ENCODE peak calls at places on chromosomes 7 and 10, in nine cellular contexts. One of them, this sample, is unnamed.

GRCh38 chr10:95920798-95921426 is 13.1 kb downstream of the CC2D2B start:
- DNase-seq in NCI-H446: no peak
- DNase-seq in HEK293T: no peak
- DNase-seq in RWPE1: no peak
- DNase-seq in HTR-8/SVneo: no peak
- DNase-seq in activated CD4-positive, CD25-positive, alpha-beta regulatory T cell: no peak
- DNase-seq in AG08395: no peak
- DNase-seq in right atrium auricular region: no peak
- DNase-seq in occipital lobe: no peak
- DNase-seq in this sample: no peak

GRCh38 chr10:121696854-121697253 is 98.6 kb upstream of the FGFR2 start:
- DNase-seq in NCI-H446: no peak
- DNase-seq in HEK293T: peak
- DNase-seq in RWPE1: no peak
- DNase-seq in HTR-8/SVneo: no peak
- DNase-seq in activated CD4-positive, CD25-positive, alpha-beta regulatory T cell: no peak
- DNase-seq in AG08395: no peak
- DNase-seq in right atrium auricular region: no peak
- DNase-seq in occipital lobe: no peak
- DNase-seq in this sample: no peak

GRCh38 chr7:24978837-24979469 is 1.0 kb downstream of the OSBPL3 start:
- DNase-seq in NCI-H446: no peak
- DNase-seq in HEK293T: no peak
- DNase-seq in RWPE1: no peak
- DNase-seq in HTR-8/SVneo: no peak
- DNase-seq in activated CD4-positive, CD25-positive, alpha-beta regulatory T cell: no peak
- DNase-seq in AG08395: no peak
- DNase-seq in right atrium auricular region: no peak
- DNase-seq in occipital lobe: no peak
- DNase-seq in this sample: no peak

GRCh38 chr10:82148764-82149163 is 273.8 kb downstream of the NRG3 start:
- DNase-seq in NCI-H446: no peak
- DNase-seq in HEK293T: no peak
- DNase-seq in RWPE1: no peak
- DNase-seq in HTR-8/SVneo: no peak
- DNase-seq in activated CD4-positive, CD25-positive, alpha-beta regulatory T cell: no peak
- DNase-seq in AG08395: no peak
- DNase-seq in right atrium auricular region: no peak
- DNase-seq in occipital lobe: no peak
- DNase-seq in this sample: no peak

GRCh38 chr7:922334-923107 is 32.0 kb downstream of the ADAP1 start:
- DNase-seq in NCI-H446: no peak
- DNase-seq in HEK293T: no peak
- DNase-seq in RWPE1: no peak
- DNase-seq in HTR-8/SVneo: no peak
- DNase-seq in activated CD4-positive, CD25-positive, alpha-beta regulatory T cell: no peak
- DNase-seq in AG08395: no peak
- DNase-seq in right atrium auricular region: no peak
- DNase-seq in occipital lobe: no peak
- DNase-seq in this sample: no peak

GRCh38 chr10:5488272-5489161 is 10.9 kb downstream of the CALML5 start:
- DNase-seq in NCI-H446: no peak
- DNase-seq in HEK293T: no peak
- DNase-seq in RWPE1: peak
- DNase-seq in HTR-8/SVneo: no peak
- DNase-seq in activated CD4-positive, CD25-positive, alpha-beta regulatory T cell: no peak
- DNase-seq in AG08395: no peak
- DNase-seq in right atrium auricular region: no peak
- DNase-seq in occipital lobe: no peak
- DNase-seq in this sample: no peak

GRCh38 chr10:28120043-28120749 is 121.3 kb upstream of the ODAD2 start:
- DNase-seq in NCI-H446: no peak
- DNase-seq in HEK293T: no peak
- DNase-seq in RWPE1: no peak
- DNase-seq in HTR-8/SVneo: no peak
- DNase-seq in activated CD4-positive, CD25-positive, alpha-beta regulatory T cell: no peak
- DNase-seq in AG08395: no peak
- DNase-seq in right atrium auricular region: no peak
- DNase-seq in occipital lobe: no peak
- DNase-seq in this sample: no peak

GRCh38 chr7:154837087-154837486 is 165.8 kb downstream of the PAXIP1 start:
- DNase-seq in NCI-H446: no peak
- DNase-seq in HEK293T: no peak
- DNase-seq in RWPE1: no peak
- DNase-seq in HTR-8/SVneo: no peak
- DNase-seq in activated CD4-positive, CD25-positive, alpha-beta regulatory T cell: no peak
- DNase-seq in AG08395: no peak
- DNase-seq in right atrium auricular region: no peak
- DNase-seq in occipital lobe: no peak
- DNase-seq in this sample: no peak

GRCh38 chr10:32239770-32240169 is 107.2 kb downstream of the EPC1 start:
- DNase-seq in NCI-H446: no peak
- DNase-seq in HEK293T: no peak
- DNase-seq in RWPE1: peak
- DNase-seq in HTR-8/SVneo: no peak
- DNase-seq in activated CD4-positive, CD25-positive, alpha-beta regulatory T cell: no peak
- DNase-seq in AG08395: no peak
- DNase-seq in right atrium auricular region: no peak
- DNase-seq in occipital lobe: no peak
- DNase-seq in this sample: no peak

GRCh38 chr7:36400606-36401005 is 10.9 kb downstream of the ANLN start:
- DNase-seq in NCI-H446: no peak
- DNase-seq in HEK293T: no peak
- DNase-seq in RWPE1: no peak
- DNase-seq in HTR-8/SVneo: no peak
- DNase-seq in activated CD4-positive, CD25-positive, alpha-beta regulatory T cell: no peak
- DNase-seq in AG08395: no peak
- DNase-seq in right atrium auricular region: no peak
- DNase-seq in occipital lobe: no peak
- DNase-seq in this sample: no peak

GRCh38 chr7:140358771-140359095 is 39.6 kb downstream of the SLC37A3 start:
- DNase-seq in NCI-H446: no peak
- DNase-seq in HEK293T: no peak
- DNase-seq in RWPE1: no peak
- DNase-seq in HTR-8/SVneo: no peak
- DNase-seq in activated CD4-positive, CD25-positive, alpha-beta regulatory T cell: no peak
- DNase-seq in AG08395: no peak
- DNase-seq in right atrium auricular region: no peak
- DNase-seq in occipital lobe: no peak
- DNase-seq in this sample: no peak

This sample was measured in osteocyte.